ENCODE peak calls at places on chromosomes 12 and 14, in four cellular contexts. One of them, this sample, is unnamed.

GRCh38 chr14:90517431-90517841 is 120.6 kb downstream of the CALM1 start:
- DNase-seq in esophagus muscularis mucosa: no peak
- DNase-seq in sigmoid colon: no peak
- DNase-seq in IMR-90: no peak
- DNase-seq in this sample: no peak

GRCh38 chr14:90726656-90727055 is 89.6 kb downstream of the TTC7B start:
- DNase-seq in esophagus muscularis mucosa: peak
- DNase-seq in IMR-90: peak
- DNase-seq in sigmoid colon: peak
- DNase-seq in this sample: no peak

GRCh38 chr12:116609715-116610114 is 50.5 kb downstream of the MAP1LC3B2 start:
- DNase-seq in sigmoid colon: no peak
- DNase-seq in IMR-90: no peak
- DNase-seq in esophagus muscularis mucosa: no peak
- DNase-seq in this sample: no peak

GRCh38 chr14:89429206-89430091 is 12.4 kb upstream of the FOXN3 start:
- DNase-seq in IMR-90: peak
- DNase-seq in esophagus muscularis mucosa: no peak
- DNase-seq in sigmoid colon: peak
- DNase-seq in this sample: no peak

GRCh38 chr12:114812858-114813761 is 129.1 kb upstream of the TBX3 start:
- DNase-seq in IMR-90: peak
- DNase-seq in sigmoid colon: no peak
- DNase-seq in esophagus muscularis mucosa: no peak
- DNase-seq in this sample: no peak

GRCh38 chr14:76937181-76938091 is 91.1 kb downstream of the IRF2BPL start:
- DNase-seq in esophagus muscularis mucosa: no peak
- DNase-seq in sigmoid colon: no peak
- DNase-seq in IMR-90: peak
- DNase-seq in this sample: peak

GRCh38 chr14:68495638-68496114 is 297.2 kb downstream of the ZFP36L1 start:
- DNase-seq in sigmoid colon: no peak
- DNase-seq in IMR-90: no peak
- DNase-seq in esophagus muscularis mucosa: no peak
- DNase-seq in this sample: no peak

GRCh38 chr14:68715032-68715924 is 77.6 kb downstream of the ZFP36L1 start:
- DNase-seq in sigmoid colon: no peak
- DNase-seq in esophagus muscularis mucosa: no peak
- DNase-seq in IMR-90: peak
- DNase-seq in this sample: peak

GRCh38 chr14:80576401-80576800 is 365.1 kb upstream of the DIO2 start:
- DNase-seq in sigmoid colon: no peak
- DNase-seq in IMR-90: no peak
- DNase-seq in esophagus muscularis mucosa: no peak
- DNase-seq in this sample: no peak

GRCh38 chr12:32270818-32271710 is 128.3 kb upstream of the FGD4 start:
- DNase-seq in esophagus muscularis mucosa: no peak
- DNase-seq in sigmoid colon: no peak
- DNase-seq in IMR-90: peak
- DNase-seq in this sample: no peak

GRCh38 chr14:39029789-39030188 is 73.2 kb downstream of the SEC23A start:
- DNase-seq in sigmoid colon: no peak
- DNase-seq in IMR-90: no peak
- DNase-seq in esophagus muscularis mucosa: no peak
- DNase-seq in this sample: no peak

GRCh38 chr12:10016881-10017280 is 6.5 kb downstream of the CLEC12B start:
- DNase-seq in sigmoid colon: no peak
- DNase-seq in esophagus muscularis mucosa: no peak
- DNase-seq in IMR-90: no peak
- DNase-seq in this sample: no peak

GRCh38 chr14:69342928-69343525 is 55.1 kb downstream of the ERH start:
- DNase-seq in esophagus muscularis mucosa: no peak
- DNase-seq in IMR-90: no peak
- DNase-seq in sigmoid colon: no peak
- DNase-seq in this sample: no peak

GRCh38 chr14:69376439-69376838 is 21.7 kb downstream of the ERH start:
- DNase-seq in sigmoid colon: no peak
- DNase-seq in IMR-90: peak
- DNase-seq in esophagus muscularis mucosa: no peak
- DNase-seq in this sample: no peak

GRCh38 chr14:72755766-72756165 is 138.1 kb downstream of the DPF3 start:
- DNase-seq in esophagus muscularis mucosa: no peak
- DNase-seq in IMR-90: peak
- DNase-seq in sigmoid colon: no peak
- DNase-seq in this sample: no peak

GRCh38 chr14:22039938-22040780 is 366.5 kb upstream of the OR4E1 start:
- DNase-seq in sigmoid colon: no peak
- DNase-seq in IMR-90: no peak
- DNase-seq in esophagus muscularis mucosa: no peak
- DNase-seq in this sample: no peak

GRCh38 chr12:6632026-6632978 is 3.5 kb downstream of the LPAR5 start:
- DNase-seq in sigmoid colon: no peak
- DNase-seq in esophagus muscularis mucosa: no peak
- DNase-seq in IMR-90: no peak
- DNase-seq in this sample: no peak

GRCh38 chr12:4720637-4720995 is 416 bp downstream of the GALNT8 start:
- DNase-seq in sigmoid colon: no peak
- DNase-seq in IMR-90: no peak
- DNase-seq in esophagus muscularis mucosa: peak
- DNase-seq in this sample: no peak

GRCh38 chr14:99872786-99873440 is 79.7 kb downstream of the EML1 start:
- DNase-seq in IMR-90: peak
- DNase-seq in sigmoid colon: no peak
- DNase-seq in esophagus muscularis mucosa: no peak
- DNase-seq in this sample: no peak

GRCh38 chr14:100604709-100605108 is 17.5 kb upstream of the BEGAIN start:
- DNase-seq in IMR-90: no peak
- DNase-seq in sigmoid colon: peak
- DNase-seq in esophagus muscularis mucosa: no peak
- DNase-seq in this sample: no peak

GRCh38 chr14:51564460-51564859 is 87.2 kb upstream of the FRMD6 start:
- DNase-seq in IMR-90: no peak
- DNase-seq in sigmoid colon: no peak
- DNase-seq in esophagus muscularis mucosa: no peak
- DNase-seq in this sample: no peak
- H3K4me3 ChIP-seq in IMR-90: no peak
- H3K4me3 ChIP-seq in sigmoid colon: no peak
- H3K4me3 ChIP-seq in esophagus muscularis mucosa: no peak
- H3K4me3 ChIP-seq in this sample: no peak

GRCh38 chr12:400828-401227 is 616 bp upstream of the CCDC77 start:
- DNase-seq in sigmoid colon: no peak
- DNase-seq in esophagus muscularis mucosa: no peak
- DNase-seq in IMR-90: no peak
- DNase-seq in this sample: no peak
- H3K4me3 ChIP-seq in sigmoid colon: peak
- H3K4me3 ChIP-seq in esophagus muscularis mucosa: peak
- H3K4me3 ChIP-seq in IMR-90: peak
- H3K4me3 ChIP-seq in this sample: peak

DNA sequence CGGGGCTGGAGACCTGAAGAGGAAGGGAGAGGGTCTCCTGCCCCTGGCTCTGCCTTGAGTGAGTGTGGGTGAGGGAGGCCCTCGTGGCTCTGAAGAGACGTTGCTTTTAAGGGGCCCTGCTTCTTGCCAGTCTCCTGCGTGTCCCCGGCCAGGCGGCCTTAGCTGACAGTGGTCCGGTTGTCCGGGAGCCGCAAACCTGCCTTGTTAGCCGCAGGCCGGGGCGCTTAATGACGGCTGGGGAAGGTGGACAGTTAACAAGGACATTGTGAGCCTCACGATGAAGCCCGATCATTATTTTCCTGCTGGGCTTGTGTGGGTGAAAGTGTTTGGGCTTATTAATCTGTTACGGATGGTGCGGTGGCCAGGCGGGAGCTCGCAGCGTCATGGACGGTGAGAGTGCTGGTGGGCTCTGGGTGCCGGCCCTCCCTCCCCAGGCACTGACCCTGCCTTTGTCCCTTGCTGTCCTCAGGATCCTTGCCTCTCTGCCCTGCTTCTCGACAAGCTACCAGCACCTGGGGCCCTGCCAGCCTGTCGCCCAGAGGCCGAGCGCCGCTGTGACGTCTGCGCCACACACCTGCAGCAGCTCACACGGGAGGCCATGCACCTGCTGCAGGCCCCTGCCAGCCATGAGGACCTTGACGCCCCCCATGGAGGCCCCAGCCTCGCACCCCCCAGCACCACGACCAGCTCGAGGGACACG is 13.3 kb downstream of the KIF26A start:
- DNase-seq in IMR-90: no peak
- DNase-seq in sigmoid colon: no peak
- DNase-seq in esophagus muscularis mucosa: no peak
- DNase-seq in this sample: no peak
- H3K4me3 ChIP-seq in IMR-90: no peak
- H3K4me3 ChIP-seq in sigmoid colon: no peak
- H3K4me3 ChIP-seq in esophagus muscularis mucosa: no peak
- H3K4me3 ChIP-seq in this sample: no peak

GRCh38 chr14:106166650-106167204 is 640.3 kb downstream of the TMEM121 start:
- DNase-seq in sigmoid colon: no peak
- DNase-seq in IMR-90: no peak
- DNase-seq in esophagus muscularis mucosa: peak
- DNase-seq in this sample: no peak

GRCh38 chr14:106163316-106163715 is 636.9 kb downstream of the TMEM121 start:
- DNase-seq in IMR-90: no peak
- DNase-seq in sigmoid colon: no peak
- DNase-seq in esophagus muscularis mucosa: peak
- DNase-seq in this sample: no peak

DNA sequence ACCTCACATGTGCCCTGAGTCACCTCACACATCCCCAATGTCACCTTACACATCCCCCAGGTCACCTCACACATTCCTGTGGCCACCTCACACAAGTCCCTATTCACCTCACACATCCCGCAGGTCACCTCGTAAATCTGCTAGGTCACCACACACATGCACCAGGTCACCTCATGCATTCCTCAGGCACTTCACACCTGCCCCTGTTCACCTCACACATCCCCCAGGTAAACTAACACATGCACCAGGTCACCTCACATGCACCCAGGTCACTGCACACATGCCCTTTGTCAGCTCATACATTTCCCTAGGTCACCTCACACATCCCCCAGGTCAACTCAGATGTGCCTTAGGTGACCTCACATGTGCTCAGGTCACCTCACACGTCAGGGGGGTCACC is 639.8 kb downstream of the TMEM121 start:
- DNase-seq in sigmoid colon: no peak
- DNase-seq in IMR-90: no peak
- DNase-seq in esophagus muscularis mucosa: peak
- DNase-seq in this sample: no peak
- H3K4me3 ChIP-seq in sigmoid colon: no peak
- H3K4me3 ChIP-seq in IMR-90: no peak
- H3K4me3 ChIP-seq in esophagus muscularis mucosa: no peak
- H3K4me3 ChIP-seq in this sample: no peak

DNA sequence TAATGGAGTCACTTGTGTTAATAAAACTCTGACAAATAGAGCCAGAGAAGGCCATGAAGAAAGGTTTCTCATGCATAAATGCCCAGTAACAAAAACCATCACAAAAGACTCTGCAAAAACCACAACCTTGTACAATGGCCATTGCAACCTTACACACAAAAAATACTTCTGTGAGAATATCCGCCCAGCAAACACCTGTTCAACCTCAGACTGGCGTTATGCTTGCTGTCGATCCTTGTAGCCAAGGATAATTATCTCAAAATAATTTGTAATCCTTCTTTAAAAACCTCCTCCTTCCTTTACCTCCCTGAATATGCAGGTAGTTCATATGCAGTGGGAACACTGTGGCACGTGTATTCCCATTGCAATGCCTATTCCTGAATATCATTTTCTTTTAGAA is 157.1 kb downstream of the SLC41A2 start:
- DNase-seq in esophagus muscularis mucosa: no peak
- DNase-seq in IMR-90: no peak
- DNase-seq in sigmoid colon: no peak
- DNase-seq in this sample: no peak
- H3K4me3 ChIP-seq in esophagus muscularis mucosa: no peak
- H3K4me3 ChIP-seq in IMR-90: no peak
- H3K4me3 ChIP-seq in sigmoid colon: no peak
- H3K4me3 ChIP-seq in this sample: no peak

GRCh38 chr14:26987734-26988363 is 390.0 kb upstream of the NOVA1 start:
- DNase-seq in sigmoid colon: no peak
- DNase-seq in IMR-90: no peak
- DNase-seq in esophagus muscularis mucosa: no peak
- DNase-seq in this sample: no peak
- H3K4me3 ChIP-seq in sigmoid colon: no peak
- H3K4me3 ChIP-seq in IMR-90: no peak
- H3K4me3 ChIP-seq in esophagus muscularis mucosa: no peak
- H3K4me3 ChIP-seq in this sample: no peak

GRCh38 chr14:61319086-61319485 is 2.3 kb upstream of the PRKCH start:
- DNase-seq in esophagus muscularis mucosa: no peak
- DNase-seq in IMR-90: no peak
- DNase-seq in sigmoid colon: no peak
- DNase-seq in this sample: no peak
- H3K4me3 ChIP-seq in esophagus muscularis mucosa: no peak
- H3K4me3 ChIP-seq in IMR-90: no peak
- H3K4me3 ChIP-seq in sigmoid colon: no peak
- H3K4me3 ChIP-seq in this sample: no peak

GRCh38 chr14:28321475-28322244 is 444.9 kb upstream of the FOXG1 start:
- DNase-seq in sigmoid colon: no peak
- DNase-seq in IMR-90: no peak
- DNase-seq in esophagus muscularis mucosa: no peak
- DNase-seq in this sample: no peak
- H3K4me3 ChIP-seq in sigmoid colon: no peak
- H3K4me3 ChIP-seq in IMR-90: no peak
- H3K4me3 ChIP-seq in esophagus muscularis mucosa: no peak
- H3K4me3 ChIP-seq in this sample: no peak

GRCh38 chr12:27013606-27014084 is 539 bp downstream of the TM7SF3 start:
- DNase-seq in sigmoid colon: no peak
- DNase-seq in esophagus muscularis mucosa: no peak
- DNase-seq in IMR-90: peak
- DNase-seq in this sample: no peak

GRCh38 chr12:27012239-27012981 is 1.8 kb downstream of the TM7SF3 start:
- DNase-seq in sigmoid colon: no peak
- DNase-seq in esophagus muscularis mucosa: peak
- DNase-seq in IMR-90: no peak
- DNase-seq in this sample: no peak

GRCh38 chr12:27014859-27015729 is 910 bp upstream of the TM7SF3 start:
- DNase-seq in sigmoid colon: no peak
- DNase-seq in esophagus muscularis mucosa: no peak
- DNase-seq in IMR-90: no peak
- DNase-seq in this sample: no peak

GRCh38 chr12:27014085-27014858 is at the start of gene TM7SF3:
- DNase-seq in esophagus muscularis mucosa: peak
- DNase-seq in sigmoid colon: peak
- DNase-seq in IMR-90: peak
- DNase-seq in this sample: peak

GRCh38 chr12:27012982-27013255 is 1.3 kb downstream of the TM7SF3 start:
- DNase-seq in esophagus muscularis mucosa: no peak
- DNase-seq in IMR-90: no peak
- DNase-seq in sigmoid colon: no peak
- DNase-seq in this sample: no peak
- H3K4me3 ChIP-seq in esophagus muscularis mucosa: peak
- H3K4me3 ChIP-seq in IMR-90: no peak
- H3K4me3 ChIP-seq in sigmoid colon: no peak
- H3K4me3 ChIP-seq in this sample: peak

GRCh38 chr14:103187911-103188310 is 64.7 kb downstream of the TNFAIP2 start:
- DNase-seq in esophagus muscularis mucosa: no peak
- DNase-seq in sigmoid colon: no peak
- DNase-seq in IMR-90: no peak
- DNase-seq in this sample: no peak
- H3K4me3 ChIP-seq in esophagus muscularis mucosa: no peak
- H3K4me3 ChIP-seq in sigmoid colon: no peak
- H3K4me3 ChIP-seq in IMR-90: no peak
- H3K4me3 ChIP-seq in this sample: no peak

This sample was measured in coronary artery.